ENCODE peak calls at places on chromosome 13, in eight cellular contexts. Q is lower leg skin, X is left ventricle myocardium inferior, M is OCI-LY7, S is lower lobe of right lung, O is hepatocyte, N is foreskin fibroblast, A is PC-3. H is an unnamed sample.

GRCh38 chr13:40344270-40345148 is 321.9 kb downstream of the FOXO1 start:
- DNase-seq in O (no peak), Q (no peak), M (peak), N (peak), A (no peak), X (no peak), S (no peak), H (no peak)

GRCh38 chr13:46149272-46150133 is 32.5 kb downstream of the LCP1 start:
- DNase-seq in A (peak), Q (no peak), X (no peak), S (no peak), M (no peak), N (no peak), O (no peak), H (no peak)

GRCh38 chr13:97468331-97468730 is 34.4 kb downstream of the RAP2A start:
- DNase-seq in A (no peak), Q (no peak), X (no peak), S (no peak), M (no peak), O (no peak), N (peak), H (no peak)

GRCh38 chr13:80988752-80989151 is 647.8 kb upstream of the SPRY2 start:
- DNase-seq in M (no peak), S (no peak), N (no peak), O (no peak), Q (no peak), A (no peak), X (no peak), H (no peak)

GRCh38 chr13:34086281-34086680 is 268.3 kb downstream of the RFC3 start:
- DNase-seq in X (no peak), N (no peak), Q (no peak), O (no peak), M (no peak), A (no peak), S (no peak), H (peak)

GRCh38 chr13:98443329-98443728 is 133.6 kb downstream of the STK24 start:
- DNase-seq in M (no peak), Q (peak), S (peak), N (peak), O (no peak), X (no peak), A (peak), H (no peak)

GRCh38 chr13:65456150-65456912 is 1773.8 kb downstream of the PCDH9 start:
- DNase-seq in S (no peak), O (no peak), N (no peak), Q (no peak), M (no peak), A (no peak), X (no peak), H (no peak)

GRCh38 chr13:79352107-79352506 is 53.9 kb downstream of the RBM26 start:
- DNase-seq in Q (no peak), A (no peak), M (no peak), X (no peak), S (no peak), O (no peak), N (no peak), H (no peak)

GRCh38 chr13:94325660-94326059 is 153.8 kb downstream of the DCT start:
- DNase-seq in Q (no peak), X (no peak), N (no peak), M (no peak), A (no peak), O (no peak), S (no peak), H (no peak)

GRCh38 chr13:37889102-37889501 is 19.5 kb upstream of the TRPC4 start:
- DNase-seq in X (no peak), M (no peak), O (no peak), Q (no peak), A (no peak), N (peak), S (no peak), H (no peak)

GRCh38 chr13:93525087-93525486 is 298.5 kb downstream of the GPC6 start:
- DNase-seq in O (no peak), X (no peak), M (no peak), S (no peak), Q (no peak), N (no peak), A (no peak), H (no peak)

GRCh38 chr13:66835040-66835628 is 395.0 kb downstream of the PCDH9 start:
- DNase-seq in A (no peak), Q (peak), S (no peak), M (no peak), X (peak), N (no peak), O (peak), H (no peak)

GRCh38 chr13:39016789-39017188 is 21.1 kb downstream of the PROSER1 start:
- DNase-seq in O (peak), S (no peak), N (peak), A (peak), M (peak), X (no peak), Q (no peak), H (peak)

GRCh38 chr13:34172048-34172447 is 354.1 kb downstream of the RFC3 start:
- DNase-seq in S (no peak), M (no peak), N (peak), Q (no peak), O (no peak), X (no peak), A (peak), H (no peak)

GRCh38 chr13:67619346-67619745 is 389.2 kb upstream of the PCDH9 start:
- DNase-seq in A (peak), Q (no peak), N (peak), O (no peak), S (no peak), M (no peak), X (no peak), H (no peak)

GRCh38 chr13:35309711-35310110 is 166.8 kb downstream of the MAB21L1 start:
- DNase-seq in M (no peak), N (no peak), Q (no peak), A (no peak), X (no peak), O (no peak), S (no peak), H (no peak)

GRCh38 chr13:66751691-66752090 is 478.4 kb downstream of the PCDH9 start:
- DNase-seq in M (no peak), S (no peak), O (no peak), Q (no peak), A (no peak), N (no peak), X (no peak), H (no peak)

GRCh38 chr13:94387047-94387446 is 92.4 kb downstream of the DCT start:
- DNase-seq in O (no peak), A (no peak), Q (no peak), M (no peak), S (no peak), N (no peak), X (no peak), H (no peak)

GRCh38 chr13:38386421-38386820 is 36.8 kb downstream of the UFM1 start:
- DNase-seq in X (no peak), Q (no peak), M (no peak), O (no peak), N (peak), S (no peak), A (no peak), H (no peak)

GRCh38 chr13:21348771-21349170 is 110.3 kb downstream of the ZDHHC20 start:
- DNase-seq in X (no peak), S (no peak), M (no peak), O (no peak), A (no peak), Q (no peak), N (no peak), H (no peak)

GRCh38 chr13:62997696-62998095 is 1582.0 kb upstream of the PCDH20 start:
- DNase-seq in A (no peak), N (no peak), O (no peak), S (no peak), X (no peak), Q (no peak), M (no peak), H (no peak)

DNA sequence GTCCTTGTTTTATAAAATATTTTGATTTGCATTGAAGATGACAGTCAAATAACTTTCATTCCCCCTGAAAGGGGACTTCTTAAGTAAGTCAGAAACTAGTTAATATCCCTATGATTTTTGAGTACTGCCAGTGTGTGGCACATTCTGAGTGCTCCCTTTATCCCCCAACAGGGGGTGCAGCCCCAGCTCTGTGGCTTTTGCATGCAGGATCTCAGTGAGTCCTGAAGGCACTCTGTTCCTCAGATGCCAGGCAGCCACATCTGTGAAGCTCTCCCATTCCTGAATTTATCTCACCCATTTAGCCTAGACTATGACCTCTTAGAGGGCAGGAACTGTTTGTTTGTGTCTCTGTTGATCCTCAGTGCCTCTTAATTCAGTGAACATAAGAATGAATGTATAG is 123.1 kb downstream of the CDK8 start:
- DNase-seq in X (no peak), Q (no peak), M (peak), O (peak), A (peak), N (peak), S (no peak), H (no peak)
- TF ChIP-seq CTCF in X (peak), Q (no peak), M (peak), O (peak), A (peak), N (peak), S (peak), H (no peak)

DNA sequence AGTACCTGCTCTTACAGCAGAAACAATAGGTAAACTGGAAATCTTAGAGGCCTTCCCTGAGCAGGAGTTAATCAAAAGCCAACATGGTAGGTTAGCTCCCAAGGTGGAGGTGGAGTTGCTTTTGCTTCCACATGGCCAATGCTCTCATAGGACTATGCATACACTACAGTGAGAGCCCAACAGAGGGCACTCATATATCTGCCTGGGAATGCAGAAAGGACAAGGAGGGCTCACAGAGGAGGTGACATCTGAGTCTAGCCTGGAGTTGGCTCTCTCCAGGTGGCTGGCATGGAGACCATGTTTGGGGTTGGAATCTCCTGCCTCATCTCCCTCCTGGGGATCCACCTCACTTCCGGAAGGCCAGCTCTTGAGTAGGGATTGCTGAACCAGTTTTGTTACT is 34.6 kb downstream of the ATP8A2 start:
- DNase-seq in N (peak), X (no peak), O (no peak), Q (no peak), A (peak), M (peak), S (no peak), H (no peak)
- TF ChIP-seq CTCF in N (no peak), X (no peak), O (no peak), Q (no peak), A (peak), M (peak), S (no peak), H (no peak)

GRCh38 chr13:91576590-91576989 is 178.2 kb downstream of the GPC5 start:
- DNase-seq in X (no peak), S (no peak), A (no peak), M (peak), Q (no peak), N (no peak), O (no peak), H (no peak)
- TF ChIP-seq CTCF in X (no peak), S (no peak), A (peak), M (no peak), Q (no peak), N (no peak), O (peak), H (no peak)

GRCh38 chr13:114166381-114167131 is 12.5 kb upstream of the CFAP97D2 start:
- DNase-seq in S (no peak), M (no peak), X (peak), A (no peak), N (no peak), O (no peak), Q (no peak), H (no peak)
- TF ChIP-seq CTCF in S (no peak), M (no peak), X (no peak), A (no peak), N (no peak), O (no peak), Q (no peak), H (no peak)

GRCh38 chr13:90420683-90421082 is 926.8 kb upstream of the MIR17HG start:
- DNase-seq in Q (no peak), X (no peak), M (no peak), N (peak), S (no peak), A (peak), O (no peak), H (no peak)
- TF ChIP-seq CTCF in Q (no peak), X (no peak), M (peak), N (peak), S (no peak), A (peak), O (no peak), H (no peak)

GRCh38 chr13:73800011-73800410 is 334.2 kb downstream of the KLF12 start:
- DNase-seq in S (no peak), X (no peak), N (no peak), M (no peak), O (no peak), Q (no peak), A (no peak), H (no peak)
- TF ChIP-seq CTCF in S (no peak), X (no peak), N (no peak), M (no peak), O (no peak), Q (no peak), A (no peak), H (no peak)

GRCh38 chr13:110444226-110444653 is 117.3 kb downstream of the RAB20 start:
- DNase-seq in S (no peak), A (peak), Q (peak), N (peak), M (no peak), X (peak), O (no peak), H (peak)
- TF ChIP-seq CTCF in S (no peak), A (no peak), Q (no peak), N (peak), M (peak), X (peak), O (no peak), H (no peak)

GRCh38 chr13:112670118-112670517 is 19.7 kb upstream of the ATP11A start:
- DNase-seq in Q (peak), A (no peak), N (no peak), O (peak), X (no peak), M (no peak), S (peak), H (no peak)

GRCh38 chr13:112668924-112669323 is 20.9 kb upstream of the ATP11A start:
- DNase-seq in S (peak), O (no peak), A (no peak), M (no peak), X (no peak), N (no peak), Q (peak), H (no peak)

GRCh38 chr13:112658807-112659206 is 31.0 kb upstream of the ATP11A start:
- DNase-seq in X (no peak), O (no peak), M (no peak), A (no peak), Q (peak), S (no peak), N (no peak), H (no peak)

GRCh38 chr13:112661291-112661690 is 28.5 kb upstream of the ATP11A start:
- DNase-seq in A (no peak), Q (no peak), M (no peak), X (no peak), S (no peak), O (no peak), N (no peak), H (no peak)

DNA sequence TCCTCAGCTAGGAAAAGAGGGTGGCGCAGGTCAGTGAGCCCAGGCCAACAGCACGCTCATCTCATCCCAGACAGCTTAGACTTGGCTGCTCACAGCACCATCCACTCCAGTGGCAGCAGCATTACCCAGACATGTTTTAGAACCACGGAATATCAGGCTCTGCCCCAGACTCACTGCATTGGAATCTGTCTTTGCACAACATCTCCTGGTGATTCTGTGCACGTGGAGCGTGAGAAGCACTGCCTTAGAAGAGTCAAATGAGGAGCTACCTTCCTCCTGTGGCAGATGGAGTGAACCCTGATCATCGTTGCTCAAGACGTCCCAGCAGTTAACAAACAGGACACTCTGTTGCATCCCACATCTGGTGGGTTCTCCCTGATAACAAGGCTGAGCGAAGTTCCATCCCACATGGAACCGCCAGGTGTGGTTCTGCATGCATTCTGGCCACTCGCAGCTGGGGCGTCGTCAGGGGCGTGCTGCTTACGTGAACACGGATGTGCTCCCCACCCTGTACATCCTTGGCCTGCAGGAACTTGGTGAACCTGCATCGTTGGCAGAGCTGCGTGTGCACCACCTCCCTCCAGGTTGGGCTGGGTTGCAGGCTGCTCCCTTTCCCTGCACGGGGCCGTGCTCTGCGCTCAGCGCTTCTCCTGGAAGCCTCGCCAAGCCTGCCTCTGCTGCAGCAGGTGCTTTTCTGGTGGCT is 25.2 kb upstream of the ATP11A start:
- DNase-seq in X (no peak), Q (peak), S (peak), O (no peak), M (no peak), N (peak), A (no peak), H (no peak)
- TF ChIP-seq CTCF in X (no peak), Q (no peak), S (no peak), O (no peak), M (no peak), N (no peak), A (no peak), H (no peak)

DNA sequence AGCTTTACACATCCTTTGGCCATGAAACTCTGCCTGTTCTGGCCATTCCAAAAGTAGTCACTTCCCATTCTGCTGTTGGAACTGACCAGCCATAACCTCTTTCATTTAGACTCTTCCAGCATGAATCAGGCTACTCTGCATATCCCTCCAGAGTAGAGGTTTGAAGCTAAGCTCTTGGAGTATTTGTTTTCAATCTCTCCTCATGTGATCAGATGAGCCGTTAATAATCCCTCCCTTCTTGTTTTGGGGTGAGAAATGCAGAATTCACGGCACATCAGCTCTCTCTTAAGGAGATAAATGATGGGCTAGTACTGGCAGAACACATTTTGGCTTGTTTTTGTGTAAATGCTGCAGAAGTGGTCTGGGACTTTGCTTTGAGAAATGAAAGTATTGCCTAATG is 519.9 kb downstream of the PCDH17 start:
- DNase-seq in X (no peak), O (no peak), M (no peak), A (no peak), Q (no peak), S (no peak), N (no peak), H (no peak)
- TF ChIP-seq CTCF in X (no peak), O (no peak), M (no peak), A (no peak), Q (no peak), S (no peak), N (no peak), H (no peak)

DNA sequence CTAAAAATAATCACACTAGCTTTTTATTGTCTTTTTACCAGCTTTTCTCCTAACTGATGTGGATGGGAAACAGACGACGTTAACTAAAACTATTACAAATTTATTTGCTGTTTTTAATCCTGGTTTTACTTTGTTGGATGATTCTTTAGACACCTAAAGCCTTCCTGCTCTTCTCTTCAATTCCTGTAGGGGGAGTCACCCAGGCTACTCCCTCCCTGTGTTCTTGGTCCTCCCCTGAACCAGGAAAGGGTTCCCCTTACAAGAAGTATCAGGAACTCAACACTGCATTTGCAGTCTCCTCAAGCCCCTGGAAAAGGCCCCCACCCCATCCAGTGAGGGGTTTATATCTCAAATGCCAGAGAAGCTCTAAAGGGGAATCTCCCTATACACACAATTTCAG is 206.1 kb downstream of the SUCLA2 start:
- DNase-seq in S (no peak), N (peak), X (no peak), A (peak), O (no peak), M (peak), Q (no peak), H (no peak)
- TF ChIP-seq CTCF in S (peak), N (peak), X (peak), A (peak), O (peak), M (peak), Q (no peak), H (no peak)